ENCODE peak calls at places on chromosomes 16 and 17, in eight cellular contexts. J is neuronal stem cell, K is GM23338, X is PC-3, B is mammary epithelial cell, N is HCT116, Q is GM23248, E is H9. R is an unnamed sample.

GRCh38 chr16:72399811-72400210 is 227.9 kb upstream of the PMFBP1 start:
- DNase-seq in J (no peak), K (no peak), X (no peak), B (no peak), N (no peak), Q (no peak), E (no peak), R (no peak)

GRCh38 chr17:47717261-47717697 is 15.8 kb upstream of the TBX21 start:
- DNase-seq in J (no peak), K (peak), X (no peak), B (no peak), N (no peak), Q (no peak), E (no peak), R (no peak)

GRCh38 chr17:57458718-57459285 is 202.5 kb downstream of the MSI2 start:
- DNase-seq in J (no peak), K (no peak), X (no peak), B (no peak), N (no peak), Q (no peak), E (no peak), R (no peak)

GRCh38 chr17:33012522-33013033 is 20.9 kb downstream of the SPACA3 start:
- DNase-seq in J (no peak), K (no peak), X (peak), B (peak), N (no peak), Q (peak), E (no peak), R (no peak)

GRCh38 chr16:66377327-66377723 is 10.8 kb downstream of the CDH5 start:
- DNase-seq in J (no peak), K (no peak), X (no peak), B (no peak), N (no peak), Q (no peak), E (no peak), R (no peak)

GRCh38 chr17:44375196-44376017 is 11.8 kb upstream of the FAM171A2 start:
- DNase-seq in J (no peak), K (peak), X (no peak), B (no peak), N (no peak), Q (no peak), E (peak), R (no peak)

GRCh38 chr17:78226752-78227454 is 4.5 kb upstream of the TMEM235 start:
- DNase-seq in J (no peak), K (no peak), X (peak), B (no peak), N (no peak), Q (no peak), E (no peak), R (no peak)

GRCh38 chr16:27208809-27209208 is 5.5 kb downstream of the KDM8 start:
- DNase-seq in J (no peak), K (no peak), X (no peak), B (no peak), N (no peak), Q (no peak), E (no peak), R (no peak)

GRCh38 chr17:44637066-44637465 is 19.2 kb upstream of the MEIOC start:
- DNase-seq in J (no peak), K (no peak), X (peak), B (no peak), N (no peak), Q (no peak), E (no peak), R (no peak)

GRCh38 chr16:17389392-17389791 is 81.4 kb downstream of the XYLT1 start:
- DNase-seq in J (no peak), K (no peak), X (no peak), B (peak), N (no peak), Q (peak), E (no peak), R (no peak)

GRCh38 chr17:4249452-4250029 is 14.2 kb downstream of the ANKFY1 start:
- DNase-seq in J (peak), K (peak), X (peak), B (peak), N (no peak), Q (peak), E (no peak), R (peak)

GRCh38 chr16:24800586-24800985 is 45.2 kb upstream of the SLC5A11 start:
- DNase-seq in J (no peak), K (peak), X (peak), B (peak), N (no peak), Q (peak), E (no peak), R (no peak)

GRCh38 chr16:29745853-29746345 is at the start of gene C16orf54:
- DNase-seq in J (no peak), K (peak), X (no peak), B (no peak), N (no peak), Q (no peak), E (no peak), R (no peak)

GRCh38 chr16:21116148-21116693 is 34.4 kb downstream of the DNAH3 start:
- DNase-seq in J (no peak), K (peak), X (no peak), B (no peak), N (no peak), Q (peak), E (peak), R (peak)

GRCh38 chr16:17561056-17561455 is 90.3 kb upstream of the XYLT1 start:
- DNase-seq in J (no peak), K (no peak), X (no peak), B (no peak), N (no peak), Q (no peak), E (no peak), R (no peak)

GRCh38 chr17:8326591-8327583 is 12.8 kb upstream of the ODF4 start:
- DNase-seq in J (no peak), K (peak), X (no peak), B (no peak), N (no peak), Q (peak), E (no peak), R (no peak)

GRCh38 chr16:4208529-4208835 is 33.4 kb downstream of the SRL start:
- DNase-seq in J (no peak), K (no peak), X (no peak), B (no peak), N (no peak), Q (no peak), E (no peak), R (no peak)

GRCh38 chr17:67449065-67449464 is 72.0 kb downstream of the PITPNC1 start:
- DNase-seq in J (no peak), K (no peak), X (no peak), B (no peak), N (no peak), Q (no peak), E (no peak), R (no peak)

GRCh38 chr16:794853-795466 is 5.6 kb downstream of the GNG13 start:
- DNase-seq in J (no peak), K (no peak), X (no peak), B (no peak), N (no peak), Q (no peak), E (no peak), R (no peak)

GRCh38 chr16:50862818-50863672 is 121.2 kb downstream of the CYLD start:
- DNase-seq in J (no peak), K (no peak), X (no peak), B (no peak), N (no peak), Q (no peak), E (no peak), R (no peak)

GRCh38 chr16:24839347-24839972 is 6.3 kb upstream of the SLC5A11 start:
- DNase-seq in J (no peak), K (no peak), X (no peak), B (no peak), N (no peak), Q (no peak), E (no peak), R (no peak)

GRCh38 chr17:40174528-40174927 is 2.7 kb upstream of the RAPGEFL1 start:
- DNase-seq in J (no peak), K (no peak), X (no peak), B (no peak), N (no peak), Q (no peak), E (no peak), R (no peak)

GRCh38 chr16:66275795-66276428 is 90.6 kb upstream of the CDH5 start:
- DNase-seq in J (no peak), K (peak), X (peak), B (peak), N (peak), Q (peak), E (peak), R (peak)

GRCh38 chr17:3002538-3003301 is 60.7 kb downstream of the OR1D5 start:
- DNase-seq in J (no peak), K (no peak), X (no peak), B (no peak), N (no peak), Q (no peak), E (no peak), R (peak)

GRCh38 chr17:45038771-45039634 is 12.4 kb downstream of the DCAKD start:
- DNase-seq in J (no peak), K (no peak), X (no peak), B (no peak), N (no peak), Q (no peak), E (no peak), R (no peak)

GRCh38 chr16:89918453-89919347 is at the start of gene MC1R:
- DNase-seq in J (peak), K (peak), X (no peak), B (no peak), N (peak), Q (peak), E (peak), R (peak)

GRCh38 chr16:86618431-86619262 is 40.3 kb downstream of the FOXL1 start:
- DNase-seq in J (no peak), K (no peak), X (no peak), B (no peak), N (no peak), Q (peak), E (no peak), R (no peak)

GRCh38 chr16:67013238-67013822 is 15.6 kb upstream of the CBFB start:
- DNase-seq in J (no peak), K (peak), X (no peak), B (no peak), N (no peak), Q (no peak), E (no peak), R (no peak)

GRCh38 chr17:64384253-64385186 is 6.1 kb downstream of the PECAM1 start:
- DNase-seq in J (no peak), K (no peak), X (peak), B (peak), N (no peak), Q (peak), E (no peak), R (no peak)

GRCh38 chr17:41322264-41322902 is 6.9 kb upstream of the KRTAP17-1 start:
- DNase-seq in J (peak), K (peak), X (peak), B (peak), N (peak), Q (peak), E (no peak), R (peak)

DNA sequence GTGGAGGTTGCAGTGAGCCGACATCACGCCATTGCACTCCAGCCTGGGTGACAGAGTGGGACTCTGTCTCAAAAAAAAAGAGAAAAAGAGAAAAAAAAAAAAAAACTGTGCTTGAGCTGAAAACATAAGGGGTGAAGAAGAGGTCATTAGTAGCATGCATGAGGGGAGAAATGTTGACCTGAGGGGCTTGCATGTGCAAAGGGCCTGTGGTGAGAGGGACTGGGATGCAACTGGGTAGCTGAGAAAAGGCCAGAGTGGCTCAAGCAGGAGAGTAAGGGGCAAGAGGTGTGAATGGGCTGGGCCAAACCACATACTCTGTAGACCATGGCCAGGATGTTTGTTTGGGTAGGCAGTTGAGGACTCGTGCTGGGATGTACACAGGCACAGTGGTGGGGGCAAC is 3.4 kb downstream of the KIF19 start:
- DNase-seq in J (no peak), K (no peak), X (no peak), B (no peak), N (no peak), Q (no peak), E (no peak), R (no peak)
- H2AFZ ChIP-seq in J (no peak), K (no peak), X (no peak), B (no peak), N (no peak), Q (no peak), E (no peak), R (no peak)

GRCh38 chr17:60077226-60077625 is 1.5 kb downstream of the HEATR6 start:
- DNase-seq in J (no peak), K (no peak), X (no peak), B (no peak), N (no peak), Q (no peak), E (no peak), R (no peak)

GRCh38 chr17:60079401-60079861 is 710 bp upstream of the HEATR6 start:
- DNase-seq in J (no peak), K (no peak), X (peak), B (peak), N (no peak), Q (peak), E (no peak), R (no peak)

GRCh38 chr17:60077672-60078519 is 825 bp downstream of the HEATR6 start:
- DNase-seq in J (no peak), K (no peak), X (no peak), B (no peak), N (no peak), Q (peak), E (no peak), R (peak)

GRCh38 chr17:60075981-60076380 is 2.7 kb downstream of the HEATR6 start:
- DNase-seq in J (no peak), K (no peak), X (no peak), B (no peak), N (no peak), Q (no peak), E (no peak), R (no peak)

DNA sequence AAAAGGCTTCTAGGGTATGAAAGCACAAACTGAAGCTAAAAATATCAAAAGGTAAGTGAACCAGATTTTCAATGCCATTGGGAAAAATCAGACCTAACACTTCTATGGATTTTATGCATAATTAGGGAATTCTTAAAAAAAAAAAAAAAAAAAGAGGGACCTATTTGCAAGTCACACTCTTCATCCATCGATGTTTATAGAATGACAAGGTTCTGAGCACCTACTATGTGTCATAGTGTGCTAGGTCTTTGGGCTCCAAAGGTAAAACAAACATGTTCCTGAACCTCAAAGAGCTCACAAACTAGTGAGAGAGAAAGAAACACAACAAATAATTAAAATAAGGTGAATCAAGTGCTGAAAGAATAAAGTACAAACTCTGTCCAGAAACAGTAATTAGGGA is 1.9 kb downstream of the HEATR6 start:
- DNase-seq in J (no peak), K (no peak), X (no peak), B (no peak), N (no peak), Q (no peak), E (no peak), R (no peak)
- H2AFZ ChIP-seq in J (no peak), K (no peak), X (no peak), B (no peak), N (no peak), Q (no peak), E (no peak), R (no peak)

GRCh38 chr17:50918933-50919296 is 52.8 kb upstream of the TOB1 start:
- DNase-seq in J (no peak), K (no peak), X (no peak), B (no peak), N (no peak), Q (peak), E (no peak), R (no peak)

GRCh38 chr17:50920041-50920410 is 53.9 kb upstream of the TOB1 start:
- DNase-seq in J (no peak), K (no peak), X (peak), B (no peak), N (no peak), Q (no peak), E (no peak), R (no peak)

GRCh38 chr17:50918071-50918932 is 52.1 kb upstream of the TOB1 start:
- DNase-seq in J (no peak), K (no peak), X (no peak), B (no peak), N (no peak), Q (no peak), E (no peak), R (no peak)

GRCh38 chr17:50920891-50921595 is 54.9 kb upstream of the TOB1 start:
- DNase-seq in J (no peak), K (no peak), X (no peak), B (no peak), N (no peak), Q (no peak), E (peak), R (no peak)

GRCh38 chr17:50919321-50920040 is 53.3 kb upstream of the TOB1 start:
- DNase-seq in J (peak), K (peak), X (peak), B (peak), N (no peak), Q (peak), E (peak), R (peak)
- H2AFZ ChIP-seq in J (peak), K (peak), X (peak), B (peak), N (no peak), Q (peak), E (no peak), R (peak)

DNA sequence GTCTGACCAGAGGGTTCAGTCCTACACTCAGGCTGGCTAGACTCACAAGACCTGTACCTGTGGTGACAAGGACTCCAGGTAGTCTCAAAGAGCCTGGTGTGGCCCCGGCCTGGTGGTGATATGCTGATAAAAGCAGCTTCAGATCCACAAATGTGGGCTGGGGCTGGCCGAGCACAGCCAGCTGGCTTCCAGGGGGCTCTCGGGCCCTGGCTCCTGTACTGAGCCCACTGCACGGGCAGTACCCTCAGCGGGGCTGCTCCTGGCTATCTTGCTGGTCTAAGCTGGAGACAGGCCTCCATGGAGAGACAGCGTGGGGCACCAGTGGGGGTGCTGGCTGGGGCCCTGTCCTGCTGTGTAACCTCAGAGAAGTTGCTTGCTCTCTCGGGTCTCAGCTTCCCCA is 4.3 kb downstream of the SMIM5 start:
- DNase-seq in J (no peak), K (no peak), X (no peak), B (no peak), N (no peak), Q (no peak), E (no peak), R (no peak)
- H2AFZ ChIP-seq in J (no peak), K (no peak), X (no peak), B (no peak), N (no peak), Q (no peak), E (no peak), R (no peak)

R was measured in OCI-LY7.